ENCODE peak calls at places on chromosomes 12 and 14, in four cellular contexts. One of them, this sample, is unnamed.

GRCh38 chr14:96268426-96269358 is 12.7 kb downstream of the BDKRB1 start:
- DNase-seq in stomach: no peak
- DNase-seq in body of pancreas: peak
- DNase-seq in left ventricle myocardium inferior: no peak
- DNase-seq in this sample: peak

GRCh38 chr14:105059035-105059916 is 6.0 kb downstream of the GPR132 start:
- DNase-seq in stomach: no peak
- DNase-seq in body of pancreas: peak
- DNase-seq in left ventricle myocardium inferior: peak
- DNase-seq in this sample: no peak

GRCh38 chr12:88681271-88681670 is 101.0 kb upstream of the KITLG start:
- DNase-seq in body of pancreas: no peak
- DNase-seq in left ventricle myocardium inferior: no peak
- DNase-seq in stomach: no peak
- DNase-seq in this sample: no peak

GRCh38 chr12:124286414-124286813 is 8.5 kb upstream of the RFLNA start:
- DNase-seq in body of pancreas: no peak
- DNase-seq in left ventricle myocardium inferior: no peak
- DNase-seq in stomach: no peak
- DNase-seq in this sample: peak

GRCh38 chr12:101594700-101595099 is at the start of gene MYBPC1:
- DNase-seq in body of pancreas: no peak
- DNase-seq in left ventricle myocardium inferior: no peak
- DNase-seq in stomach: no peak
- DNase-seq in this sample: no peak

GRCh38 chr12:124130717-124131670 is 158.0 kb downstream of the ZNF664 start:
- DNase-seq in stomach: peak
- DNase-seq in left ventricle myocardium inferior: no peak
- DNase-seq in body of pancreas: no peak
- DNase-seq in this sample: peak

GRCh38 chr12:125005652-125006051 is 12.2 kb downstream of the BRI3BP start:
- DNase-seq in body of pancreas: no peak
- DNase-seq in left ventricle myocardium inferior: no peak
- DNase-seq in stomach: no peak
- DNase-seq in this sample: no peak

GRCh38 chr12:13198921-13199320 is 2.4 kb downstream of the EMP1 start:
- DNase-seq in left ventricle myocardium inferior: no peak
- DNase-seq in stomach: no peak
- DNase-seq in body of pancreas: no peak
- DNase-seq in this sample: peak

GRCh38 chr14:97253756-97254155 is 456.6 kb downstream of the VRK1 start:
- DNase-seq in body of pancreas: no peak
- DNase-seq in left ventricle myocardium inferior: no peak
- DNase-seq in stomach: no peak
- DNase-seq in this sample: no peak

GRCh38 chr14:73295198-73295796 is 58.0 kb downstream of the PAPLN start:
- DNase-seq in stomach: no peak
- DNase-seq in left ventricle myocardium inferior: no peak
- DNase-seq in body of pancreas: peak
- DNase-seq in this sample: peak

GRCh38 chr12:25433581-25434325 is 119.3 kb downstream of the LMNTD1 start:
- DNase-seq in stomach: no peak
- DNase-seq in body of pancreas: no peak
- DNase-seq in left ventricle myocardium inferior: no peak
- DNase-seq in this sample: peak

GRCh38 chr12:67663121-67663520 is 14.6 kb downstream of the DYRK2 start:
- DNase-seq in body of pancreas: no peak
- DNase-seq in stomach: no peak
- DNase-seq in left ventricle myocardium inferior: no peak
- DNase-seq in this sample: peak

DNA sequence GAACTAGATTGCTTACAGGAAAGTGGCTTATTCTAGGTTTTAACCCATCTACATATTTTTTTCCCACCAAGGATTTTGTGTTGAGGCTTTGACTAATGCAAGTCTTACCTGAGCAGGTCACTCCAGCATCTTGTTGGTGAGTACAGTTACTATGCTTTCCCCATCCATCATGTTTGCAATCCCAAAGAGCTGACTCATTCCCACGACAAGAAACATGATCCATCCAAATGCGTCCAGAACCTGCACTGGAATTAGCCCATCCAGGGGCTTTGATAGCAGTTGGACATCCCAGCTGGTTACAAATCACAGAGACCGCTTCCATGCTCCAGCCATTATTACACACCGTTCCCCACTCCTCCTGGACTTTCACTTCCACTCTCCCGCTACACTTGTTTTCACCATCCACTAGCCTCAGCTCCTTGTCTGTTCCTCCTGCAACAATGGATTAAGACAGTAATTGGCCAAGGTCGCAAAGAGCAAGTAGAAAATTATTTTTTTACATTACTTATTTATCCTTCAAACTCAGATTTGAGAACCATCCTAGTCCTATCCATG is 2.5 kb downstream of the CD163 start:
- DNase-seq in stomach: no peak
- DNase-seq in left ventricle myocardium inferior: no peak
- DNase-seq in body of pancreas: peak
- DNase-seq in this sample: peak
- H3K4me3 ChIP-seq in stomach: no peak
- H3K4me3 ChIP-seq in left ventricle myocardium inferior: peak
- H3K4me3 ChIP-seq in body of pancreas: no peak
- H3K4me3 ChIP-seq in this sample: no peak

DNA sequence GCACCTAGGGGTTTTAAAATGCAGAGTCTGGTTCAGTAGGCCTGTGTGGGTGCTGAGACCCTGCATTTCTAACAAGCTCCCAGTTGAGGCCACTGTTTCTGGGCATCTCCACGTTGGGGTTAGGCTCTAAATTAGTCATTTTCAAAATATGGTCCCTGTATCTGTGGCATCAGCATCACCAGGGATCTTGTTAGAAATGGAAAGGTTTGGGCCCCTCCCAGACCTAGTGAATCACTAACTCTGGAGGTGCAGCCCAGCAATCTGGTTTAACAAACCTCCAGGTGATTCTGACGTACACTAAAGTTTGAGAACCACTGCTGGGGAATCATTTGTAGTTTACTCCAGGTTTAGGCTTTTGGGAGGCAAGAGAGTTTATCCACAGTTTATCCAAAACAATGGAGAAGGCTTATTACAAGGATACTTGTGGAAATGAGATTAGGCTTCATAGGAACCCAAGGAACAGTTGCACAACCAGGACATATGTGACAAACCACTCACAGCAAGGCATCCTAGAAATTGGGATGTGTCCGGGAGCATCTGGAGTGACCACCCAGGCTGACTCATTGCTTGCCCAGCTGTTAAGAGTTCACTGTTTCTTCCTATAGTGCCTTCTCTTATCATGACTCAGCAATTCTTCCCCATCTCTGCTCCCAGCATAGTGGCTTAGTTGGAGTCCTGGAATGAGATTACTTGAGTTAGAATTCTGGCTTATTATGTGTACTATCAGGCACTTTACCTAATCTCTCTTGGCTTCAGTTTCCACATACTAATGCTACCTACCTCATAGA is 71.6 kb upstream of the STXBP6 start:
- DNase-seq in stomach: no peak
- DNase-seq in body of pancreas: no peak
- DNase-seq in left ventricle myocardium inferior: no peak
- DNase-seq in this sample: peak
- TF ChIP-seq CTCF in stomach: no peak
- TF ChIP-seq CTCF in body of pancreas: no peak
- TF ChIP-seq CTCF in left ventricle myocardium inferior: no peak
- TF ChIP-seq CTCF in this sample: no peak

GRCh38 chr14:101970830-101971400 is 6.5 kb downstream of the DYNC1H1 start:
- DNase-seq in left ventricle myocardium inferior: no peak
- DNase-seq in body of pancreas: no peak
- DNase-seq in stomach: no peak
- DNase-seq in this sample: no peak

GRCh38 chr14:101972126-101972785 is 7.9 kb downstream of the DYNC1H1 start:
- DNase-seq in body of pancreas: peak
- DNase-seq in left ventricle myocardium inferior: peak
- DNase-seq in stomach: peak
- DNase-seq in this sample: peak

GRCh38 chr14:101975231-101975630 is 10.9 kb downstream of the DYNC1H1 start:
- DNase-seq in stomach: no peak
- DNase-seq in body of pancreas: no peak
- DNase-seq in left ventricle myocardium inferior: no peak
- DNase-seq in this sample: no peak

GRCh38 chr14:101969480-101969879 is 5.1 kb downstream of the DYNC1H1 start:
- DNase-seq in left ventricle myocardium inferior: no peak
- DNase-seq in body of pancreas: no peak
- DNase-seq in stomach: no peak
- DNase-seq in this sample: no peak

DNA sequence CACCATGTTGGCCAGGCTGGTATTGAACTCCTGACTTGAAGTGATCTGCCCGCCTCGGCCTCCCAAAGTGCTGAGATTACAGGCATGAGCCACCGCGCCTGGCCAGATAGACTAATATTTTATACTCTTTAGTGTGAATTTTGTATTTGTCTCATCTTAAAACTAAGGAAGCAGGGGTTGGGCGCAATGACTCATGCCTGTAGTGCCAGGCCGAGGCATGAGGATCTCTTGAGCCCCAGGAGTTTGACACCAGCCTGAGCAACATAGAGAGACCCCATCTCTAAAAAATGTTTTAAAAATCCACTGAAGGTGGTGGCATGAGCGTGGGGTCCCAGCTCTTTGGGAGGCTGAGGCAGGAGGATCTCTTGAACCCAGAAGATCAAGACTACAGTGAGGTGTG is 9.0 kb downstream of the DYNC1H1 start:
- DNase-seq in stomach: no peak
- DNase-seq in body of pancreas: no peak
- DNase-seq in left ventricle myocardium inferior: no peak
- DNase-seq in this sample: no peak
- H3K4me3 ChIP-seq in stomach: no peak
- H3K4me3 ChIP-seq in body of pancreas: no peak
- H3K4me3 ChIP-seq in left ventricle myocardium inferior: no peak
- H3K4me3 ChIP-seq in this sample: no peak

DNA sequence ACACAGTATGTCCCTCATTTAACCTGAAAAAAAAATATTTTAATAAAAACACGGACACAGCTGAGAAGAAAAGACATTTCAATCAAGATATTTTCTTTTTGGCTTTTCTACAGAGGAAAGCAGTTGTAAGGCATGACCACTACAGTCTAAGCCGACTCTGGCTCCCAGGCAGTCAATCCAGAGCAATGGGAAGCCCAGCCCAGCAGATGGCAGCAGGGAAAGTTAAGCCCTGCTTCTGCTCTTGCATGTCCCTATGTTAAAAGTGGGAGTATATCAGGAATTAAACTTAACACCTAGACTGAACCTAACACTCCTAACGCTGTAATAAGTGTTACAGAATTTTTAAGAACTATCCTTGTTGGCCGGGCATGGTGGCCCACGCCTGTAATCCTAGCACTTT is 19.5 kb upstream of the HAL start:
- DNase-seq in left ventricle myocardium inferior: peak
- DNase-seq in body of pancreas: peak
- DNase-seq in stomach: peak
- DNase-seq in this sample: peak
- TF ChIP-seq CTCF in left ventricle myocardium inferior: peak
- TF ChIP-seq CTCF in body of pancreas: peak
- TF ChIP-seq CTCF in stomach: peak
- TF ChIP-seq CTCF in this sample: peak

GRCh38 chr12:18981732-18982131 is 147.8 kb upstream of the PLEKHA5 start:
- DNase-seq in body of pancreas: no peak
- DNase-seq in left ventricle myocardium inferior: no peak
- DNase-seq in stomach: no peak
- DNase-seq in this sample: no peak

GRCh38 chr12:18983854-18984253 is 145.7 kb upstream of the PLEKHA5 start:
- DNase-seq in left ventricle myocardium inferior: no peak
- DNase-seq in body of pancreas: no peak
- DNase-seq in stomach: no peak
- DNase-seq in this sample: no peak

DNA sequence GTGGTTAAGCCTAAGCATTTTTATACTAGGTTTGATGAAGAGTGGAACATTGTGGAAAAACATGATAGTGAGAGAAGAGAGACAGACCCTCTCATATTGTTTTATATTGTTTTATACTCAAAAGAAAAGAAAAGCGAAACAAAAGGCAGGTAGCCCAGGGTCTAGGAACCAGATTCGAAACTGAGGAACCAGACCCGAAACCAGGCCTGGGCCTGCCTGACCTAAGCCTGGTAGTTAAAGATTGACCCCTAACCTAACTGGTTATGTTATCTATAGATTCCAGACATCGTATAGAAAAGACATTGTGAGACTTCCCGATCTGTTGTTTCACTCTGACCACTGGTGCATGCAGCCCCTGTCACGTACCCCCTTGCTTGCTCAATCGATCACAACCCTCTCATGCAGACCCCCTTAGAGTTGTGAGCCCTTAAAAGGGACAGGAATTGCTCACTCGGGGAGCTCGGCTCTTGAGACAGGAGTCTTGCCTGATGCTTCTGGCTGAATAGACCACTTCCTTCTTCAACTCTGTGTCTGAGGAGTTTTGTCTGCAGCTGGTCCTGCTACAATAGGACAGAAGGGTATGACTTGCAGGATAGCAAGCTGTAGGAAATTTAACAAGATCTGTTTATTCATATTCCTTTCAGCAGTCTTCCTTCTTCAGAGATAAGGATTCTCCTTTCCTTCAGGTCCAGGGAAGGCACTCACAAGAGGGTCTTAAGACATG is 147.1 kb upstream of the PLEKHA5 start:
- DNase-seq in stomach: no peak
- DNase-seq in left ventricle myocardium inferior: no peak
- DNase-seq in body of pancreas: no peak
- DNase-seq in this sample: no peak
- H3K4me3 ChIP-seq in stomach: no peak
- H3K4me3 ChIP-seq in left ventricle myocardium inferior: no peak
- H3K4me3 ChIP-seq in body of pancreas: no peak
- H3K4me3 ChIP-seq in this sample: no peak

This sample was measured in astrocyte of the spinal cord.